ENCODE peak calls at places on chromosomes 16 and 17, in six cellular contexts. One of them, this sample, is unnamed.
A peak's percentile ranks its signal among the peaks of the same experiment; 100 is the strongest.

GRCh38 chr16:55759983-55760664 is 72.8 kb downstream of the CES1 start:
- DNase-seq in thoracic aorta: no peak
- DNase-seq in CD4-positive, alpha-beta T cell: no peak
- DNase-seq in BJ: no peak
- DNase-seq in CD8-positive, alpha-beta T cell: no peak
- DNase-seq in mucosa of descending colon: peak; percentile 52
- DNase-seq in this sample: no peak

GRCh38 chr17:76196675-76197074 is 43.6 kb downstream of the RNF157 start:
- DNase-seq in thoracic aorta: no peak
- DNase-seq in CD4-positive, alpha-beta T cell: no peak
- DNase-seq in BJ: no peak
- DNase-seq in CD8-positive, alpha-beta T cell: no peak
- DNase-seq in mucosa of descending colon: no peak
- DNase-seq in this sample: no peak

GRCh38 chr16:86685071-86685470 is 106.7 kb downstream of the FOXL1 start:
- DNase-seq in thoracic aorta: no peak
- DNase-seq in CD4-positive, alpha-beta T cell: no peak
- DNase-seq in BJ: no peak
- DNase-seq in CD8-positive, alpha-beta T cell: no peak
- DNase-seq in mucosa of descending colon: no peak
- DNase-seq in this sample: no peak

GRCh38 chr17:8412089-8412488 is 14.5 kb upstream of the RNF222 start:
- DNase-seq in thoracic aorta: no peak
- DNase-seq in CD4-positive, alpha-beta T cell: no peak
- DNase-seq in BJ: no peak
- DNase-seq in CD8-positive, alpha-beta T cell: no peak
- DNase-seq in mucosa of descending colon: no peak
- DNase-seq in this sample: no peak

GRCh38 chr17:17672453-17673368 is 8.5 kb upstream of the RAI1 start:
- DNase-seq in thoracic aorta: no peak
- DNase-seq in CD4-positive, alpha-beta T cell: no peak
- DNase-seq in BJ: no peak
- DNase-seq in CD8-positive, alpha-beta T cell: no peak
- DNase-seq in mucosa of descending colon: no peak
- DNase-seq in this sample: no peak

GRCh38 chr17:61411944-61412859 is 12.6 kb downstream of the TBX2 start:
- DNase-seq in thoracic aorta: no peak
- DNase-seq in CD4-positive, alpha-beta T cell: peak; percentile 65
- DNase-seq in BJ: no peak
- DNase-seq in CD8-positive, alpha-beta T cell: peak; percentile 70
- DNase-seq in mucosa of descending colon: peak; percentile 78
- DNase-seq in this sample: peak; percentile 74

GRCh38 chr16:1960665-1961630 is 1.6 kb downstream of the NDUFB10 start:
- DNase-seq in thoracic aorta: no peak
- DNase-seq in CD4-positive, alpha-beta T cell: no peak
- DNase-seq in BJ: no peak
- DNase-seq in CD8-positive, alpha-beta T cell: peak; percentile 44
- DNase-seq in mucosa of descending colon: peak; percentile 50
- DNase-seq in this sample: no peak

GRCh38 chr16:67942200-67942509 is 1.8 kb downstream of the LCAT start:
- DNase-seq in thoracic aorta: no peak
- DNase-seq in CD4-positive, alpha-beta T cell: no peak
- DNase-seq in BJ: no peak
- DNase-seq in CD8-positive, alpha-beta T cell: no peak
- DNase-seq in mucosa of descending colon: no peak
- DNase-seq in this sample: peak; percentile 47

GRCh38 chr17:64236827-64237403 is 26.1 kb downstream of the TEX2 start:
- DNase-seq in thoracic aorta: no peak
- DNase-seq in CD4-positive, alpha-beta T cell: no peak
- DNase-seq in BJ: no peak
- DNase-seq in CD8-positive, alpha-beta T cell: no peak
- DNase-seq in mucosa of descending colon: no peak
- DNase-seq in this sample: no peak

GRCh38 chr17:73938706-73939105 is 264.8 kb upstream of the RPL38 start:
- DNase-seq in thoracic aorta: no peak
- DNase-seq in CD4-positive, alpha-beta T cell: no peak
- DNase-seq in BJ: no peak
- DNase-seq in CD8-positive, alpha-beta T cell: no peak
- DNase-seq in mucosa of descending colon: no peak
- DNase-seq in this sample: no peak
- TF ChIP-seq CTCF in thoracic aorta: no peak
- TF ChIP-seq CTCF in CD4-positive, alpha-beta T cell: no peak
- TF ChIP-seq CTCF in BJ: no peak
- TF ChIP-seq CTCF in CD8-positive, alpha-beta T cell: no peak
- TF ChIP-seq CTCF in mucosa of descending colon: no peak
- TF ChIP-seq CTCF in this sample: no peak

DNA sequence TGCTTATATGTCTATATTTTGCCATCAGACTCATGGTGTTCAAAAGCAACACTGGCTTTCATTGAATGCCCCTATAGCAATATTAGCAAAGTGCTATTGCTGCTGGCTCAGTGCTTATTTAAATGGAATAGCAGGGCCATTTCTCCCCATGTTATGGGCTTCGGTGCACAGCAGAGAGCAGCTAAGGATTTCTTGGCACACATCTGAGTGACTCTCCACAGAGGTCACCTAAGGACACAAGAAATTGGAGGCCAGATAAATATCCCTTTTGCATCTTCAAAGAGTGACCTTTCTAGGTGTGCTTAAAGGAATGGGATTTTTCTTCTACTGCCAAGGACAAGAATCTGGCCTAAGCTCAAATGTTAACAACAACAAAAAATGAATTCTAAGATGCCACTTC is 751.8 kb downstream of the CDH11 start:
- DNase-seq in thoracic aorta: no peak
- DNase-seq in CD4-positive, alpha-beta T cell: no peak
- DNase-seq in BJ: no peak
- DNase-seq in CD8-positive, alpha-beta T cell: no peak
- DNase-seq in mucosa of descending colon: no peak
- DNase-seq in this sample: no peak
- TF ChIP-seq CTCF in thoracic aorta: no peak
- TF ChIP-seq CTCF in CD4-positive, alpha-beta T cell: no peak
- TF ChIP-seq CTCF in BJ: no peak
- TF ChIP-seq CTCF in CD8-positive, alpha-beta T cell: no peak
- TF ChIP-seq CTCF in mucosa of descending colon: no peak
- TF ChIP-seq CTCF in this sample: no peak

GRCh38 chr16:3863587-3863986 is 16.9 kb downstream of the CREBBP start:
- DNase-seq in thoracic aorta: no peak
- DNase-seq in CD4-positive, alpha-beta T cell: no peak
- DNase-seq in BJ: no peak
- DNase-seq in CD8-positive, alpha-beta T cell: no peak
- DNase-seq in mucosa of descending colon: no peak
- DNase-seq in this sample: no peak
- TF ChIP-seq CTCF in thoracic aorta: no peak
- TF ChIP-seq CTCF in CD4-positive, alpha-beta T cell: no peak
- TF ChIP-seq CTCF in BJ: no peak
- TF ChIP-seq CTCF in CD8-positive, alpha-beta T cell: no peak
- TF ChIP-seq CTCF in mucosa of descending colon: no peak
- TF ChIP-seq CTCF in this sample: no peak

GRCh38 chr16:2968738-2969544 is at the start of gene PAQR4:
- DNase-seq in thoracic aorta: no peak
- DNase-seq in CD4-positive, alpha-beta T cell: peak; percentile 59
- DNase-seq in BJ: peak; percentile 48
- DNase-seq in CD8-positive, alpha-beta T cell: peak; percentile 64
- DNase-seq in mucosa of descending colon: peak; percentile 90
- DNase-seq in this sample: peak; percentile 76
- TF ChIP-seq CTCF in thoracic aorta: no peak
- TF ChIP-seq CTCF in CD4-positive, alpha-beta T cell: no peak
- TF ChIP-seq CTCF in BJ: no peak
- TF ChIP-seq CTCF in CD8-positive, alpha-beta T cell: no peak
- TF ChIP-seq CTCF in mucosa of descending colon: no peak
- TF ChIP-seq CTCF in this sample: no peak

GRCh38 chr16:81729451-81729850 is 49.6 kb upstream of the PLCG2 start:
- DNase-seq in thoracic aorta: no peak
- DNase-seq in CD4-positive, alpha-beta T cell: no peak
- DNase-seq in BJ: no peak
- DNase-seq in CD8-positive, alpha-beta T cell: no peak
- DNase-seq in mucosa of descending colon: no peak
- DNase-seq in this sample: no peak
- TF ChIP-seq CTCF in thoracic aorta: no peak
- TF ChIP-seq CTCF in CD4-positive, alpha-beta T cell: no peak
- TF ChIP-seq CTCF in BJ: no peak
- TF ChIP-seq CTCF in CD8-positive, alpha-beta T cell: no peak
- TF ChIP-seq CTCF in mucosa of descending colon: no peak
- TF ChIP-seq CTCF in this sample: no peak

GRCh38 chr17:81863833-81864768 is 3.8 kb upstream of the P4HB start:
- DNase-seq in thoracic aorta: no peak
- DNase-seq in CD4-positive, alpha-beta T cell: no peak
- DNase-seq in BJ: no peak
- DNase-seq in CD8-positive, alpha-beta T cell: peak; percentile 16
- DNase-seq in mucosa of descending colon: no peak
- DNase-seq in this sample: no peak
- TF ChIP-seq CTCF in thoracic aorta: no peak
- TF ChIP-seq CTCF in CD4-positive, alpha-beta T cell: no peak
- TF ChIP-seq CTCF in BJ: no peak
- TF ChIP-seq CTCF in CD8-positive, alpha-beta T cell: no peak
- TF ChIP-seq CTCF in mucosa of descending colon: no peak
- TF ChIP-seq CTCF in this sample: no peak

DNA sequence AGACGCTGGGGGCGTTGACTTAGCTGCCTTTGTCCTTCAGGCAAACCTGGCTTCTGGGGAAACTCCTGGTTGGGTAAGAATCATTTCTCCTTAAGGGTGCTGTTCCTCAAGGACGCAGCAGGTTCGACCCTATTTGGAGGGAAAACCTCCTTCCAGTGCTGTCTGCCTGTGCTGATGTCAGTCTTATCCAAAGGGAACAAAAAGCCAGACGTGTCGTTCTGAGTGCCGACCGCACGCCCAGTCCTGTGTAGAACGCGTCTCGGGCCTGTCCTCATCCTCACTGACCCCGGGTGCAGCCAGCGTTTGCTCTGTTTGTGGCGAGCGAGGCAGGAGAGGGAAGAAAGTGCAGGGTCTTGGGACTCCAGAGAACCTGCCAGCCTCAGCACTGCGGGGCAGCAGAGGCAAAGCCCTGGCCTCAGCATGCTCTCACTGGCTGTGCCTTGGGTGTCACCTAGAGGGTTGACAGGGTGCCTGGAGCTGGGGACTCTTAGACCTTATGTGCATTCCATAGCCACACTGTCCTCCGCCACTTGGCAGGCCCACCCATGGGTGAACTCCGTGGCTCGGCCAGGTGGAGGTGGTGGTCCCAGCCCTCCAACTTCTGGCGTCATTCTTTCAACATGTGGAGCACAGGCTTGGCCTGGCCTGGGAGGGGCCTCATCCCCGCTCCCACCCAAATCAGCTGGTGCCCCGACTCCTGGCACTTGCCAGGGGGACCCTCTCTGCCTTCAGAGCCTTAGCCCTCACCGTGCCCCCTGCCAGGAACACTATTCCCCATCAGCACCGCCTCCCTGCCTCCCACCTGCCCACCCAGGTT is 6.0 kb downstream of the SNN start:
- DNase-seq in thoracic aorta: no peak
- DNase-seq in CD4-positive, alpha-beta T cell: no peak
- DNase-seq in BJ: no peak
- DNase-seq in CD8-positive, alpha-beta T cell: no peak
- DNase-seq in mucosa of descending colon: no peak
- DNase-seq in this sample: no peak
- TF ChIP-seq CTCF in thoracic aorta: no peak
- TF ChIP-seq CTCF in CD4-positive, alpha-beta T cell: no peak
- TF ChIP-seq CTCF in BJ: no peak
- TF ChIP-seq CTCF in CD8-positive, alpha-beta T cell: no peak
- TF ChIP-seq CTCF in mucosa of descending colon: no peak
- TF ChIP-seq CTCF in this sample: no peak

DNA sequence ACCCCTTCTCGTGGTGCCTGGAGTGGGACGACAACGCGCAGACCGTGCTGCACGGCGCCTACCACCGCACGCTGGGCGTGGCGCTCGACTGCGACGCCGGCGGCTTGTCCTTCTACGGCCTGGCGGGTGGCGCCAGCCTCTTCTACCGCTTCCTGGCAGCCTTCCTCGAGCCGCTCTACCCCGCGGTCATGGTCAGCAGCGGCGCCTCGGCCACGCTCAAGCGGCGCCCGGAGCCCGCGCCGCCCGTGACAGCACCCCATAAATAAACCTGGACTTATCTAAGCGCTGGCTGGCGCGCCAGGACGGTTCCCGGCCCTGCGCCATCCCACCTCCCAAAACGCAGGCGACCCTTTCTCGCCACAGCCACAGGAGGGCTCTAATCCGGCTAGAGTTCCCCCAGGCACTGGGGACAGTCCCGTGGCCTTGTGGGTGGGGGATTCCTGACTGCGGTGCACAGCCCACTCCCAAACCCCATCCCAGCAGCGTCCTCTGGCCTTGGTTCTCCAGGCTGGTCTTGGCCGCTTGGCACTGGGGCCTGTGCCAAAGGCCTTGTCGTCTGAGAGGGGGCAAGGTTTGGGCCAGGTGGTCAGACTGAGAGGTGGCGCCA is 10.2 kb upstream of the SLC16A5 start:
- DNase-seq in thoracic aorta: no peak
- DNase-seq in CD4-positive, alpha-beta T cell: peak; percentile 47
- DNase-seq in BJ: no peak
- DNase-seq in CD8-positive, alpha-beta T cell: peak; percentile 37
- DNase-seq in mucosa of descending colon: peak; percentile 85
- DNase-seq in this sample: peak; percentile 66
- TF ChIP-seq CTCF in thoracic aorta: peak; percentile 22
- TF ChIP-seq CTCF in CD4-positive, alpha-beta T cell: no peak
- TF ChIP-seq CTCF in BJ: peak; percentile 10
- TF ChIP-seq CTCF in CD8-positive, alpha-beta T cell: no peak
- TF ChIP-seq CTCF in mucosa of descending colon: peak; percentile 20
- TF ChIP-seq CTCF in this sample: peak; percentile 43

DNA sequence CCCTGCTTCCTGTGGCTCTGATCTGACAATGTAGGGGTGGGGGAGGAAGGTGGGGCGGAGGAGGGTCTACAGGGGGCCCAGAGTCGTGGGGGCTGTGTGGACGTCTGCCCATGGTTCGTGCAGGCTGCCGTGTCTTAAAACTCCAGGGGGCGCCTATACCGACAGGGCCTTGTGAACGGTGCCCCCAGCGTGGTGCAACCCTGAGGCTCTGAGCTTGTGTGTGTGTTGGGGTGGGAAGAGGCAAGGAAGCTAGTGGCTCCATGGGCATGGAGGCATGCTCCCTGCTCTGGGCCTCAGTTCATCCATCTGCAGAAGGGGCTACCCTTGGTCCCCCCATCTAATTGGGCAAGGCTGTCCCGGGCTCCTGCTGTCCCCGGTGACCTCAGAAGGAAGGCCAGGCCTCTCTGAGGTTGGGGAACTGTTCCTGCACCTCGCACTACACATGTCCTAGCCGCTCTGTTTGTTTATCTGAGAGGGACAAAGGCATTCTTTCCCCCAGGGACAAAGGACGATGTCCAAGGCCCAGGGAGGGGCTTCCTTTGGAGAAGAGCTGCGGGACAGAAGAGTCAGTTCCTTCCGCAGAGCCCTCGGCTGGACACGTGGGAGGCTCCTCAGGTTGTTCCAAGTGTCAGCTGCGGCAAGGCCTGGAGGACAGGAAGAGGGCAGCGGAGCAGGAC is 13.5 kb downstream of the CA4 start:
- DNase-seq in thoracic aorta: no peak
- DNase-seq in CD4-positive, alpha-beta T cell: no peak
- DNase-seq in BJ: no peak
- DNase-seq in CD8-positive, alpha-beta T cell: no peak
- DNase-seq in mucosa of descending colon: no peak
- DNase-seq in this sample: no peak
- TF ChIP-seq CTCF in thoracic aorta: no peak
- TF ChIP-seq CTCF in CD4-positive, alpha-beta T cell: no peak
- TF ChIP-seq CTCF in BJ: no peak
- TF ChIP-seq CTCF in CD8-positive, alpha-beta T cell: no peak
- TF ChIP-seq CTCF in mucosa of descending colon: no peak
- TF ChIP-seq CTCF in this sample: no peak

DNA sequence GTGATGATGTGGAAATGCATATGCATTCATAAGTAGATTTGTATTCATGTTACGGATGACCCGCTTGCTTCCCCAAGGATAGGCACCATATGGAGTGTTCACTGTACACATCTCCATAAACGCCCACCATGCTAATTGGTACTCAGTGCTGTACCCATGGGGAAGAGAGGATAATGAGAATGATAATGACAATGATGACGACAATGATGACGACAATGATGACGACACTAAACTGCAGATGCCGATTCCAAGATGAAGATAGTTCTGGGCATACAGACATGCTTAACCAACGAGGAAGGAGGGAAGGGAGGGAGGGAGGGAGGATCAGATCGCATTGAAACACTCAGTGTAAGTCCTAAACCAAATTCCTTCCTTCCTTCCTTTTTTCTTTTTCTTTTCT is 26.5 kb upstream of the ZFHX3 start:
- DNase-seq in thoracic aorta: no peak
- DNase-seq in CD4-positive, alpha-beta T cell: no peak
- DNase-seq in BJ: no peak
- DNase-seq in CD8-positive, alpha-beta T cell: no peak
- DNase-seq in mucosa of descending colon: no peak
- DNase-seq in this sample: no peak
- TF ChIP-seq CTCF in thoracic aorta: no peak
- TF ChIP-seq CTCF in CD4-positive, alpha-beta T cell: no peak
- TF ChIP-seq CTCF in BJ: no peak
- TF ChIP-seq CTCF in CD8-positive, alpha-beta T cell: no peak
- TF ChIP-seq CTCF in mucosa of descending colon: no peak
- TF ChIP-seq CTCF in this sample: no peak